ENCODE peak calls at places on chromosome 16, in eight cellular contexts. W, B, P, H, T, V, C and J are unnamed samples. For H3K27me3, the result is how much of the 10 kb centered on the place peaks cover.

GRCh38 chr16:49382916-49383315 is 9.3 kb downstream of the C16orf78 start:
- DNase-seq in B (no peak), T (peak), P (no peak), W (no peak), H (no peak), V (no peak), C (no peak), J (no peak)

GRCh38 chr16:1538804-1539520 is 5.5 kb downstream of the TMEM204 start:
- DNase-seq in H (no peak), P (no peak), V (no peak), T (no peak), W (peak), B (no peak), C (no peak), J (no peak)

GRCh38 chr16:4136229-4136813 is 20.1 kb upstream of the ADCY9 start:
- DNase-seq in P (no peak), B (no peak), W (peak), T (peak), H (peak), V (peak), C (no peak), J (no peak)

GRCh38 chr16:82027629-82028035 is 7.4 kb upstream of the HSD17B2 start:
- DNase-seq in P (no peak), W (no peak), V (peak), H (no peak), C (no peak), B (no peak), T (no peak), J (no peak)

GRCh38 chr16:28549301-28549899 is 4.3 kb upstream of the SGF29 start:
- DNase-seq in C (no peak), W (no peak), T (peak), P (peak), H (peak), B (no peak), V (peak), J (no peak)

GRCh38 chr16:75745823-75746222 is 19.5 kb upstream of the CPHXL start:
- DNase-seq in V (no peak), B (no peak), W (no peak), H (no peak), T (no peak), C (no peak), P (no peak), J (no peak)

GRCh38 chr16:75695708-75696107 is 5.6 kb downstream of the DUXB start:
- DNase-seq in B (no peak), H (no peak), P (no peak), V (no peak), W (no peak), C (no peak), T (peak), J (no peak)

GRCh38 chr16:26665166-26665939 is 401.4 kb upstream of the C16orf82 start:
- DNase-seq in T (no peak), B (no peak), W (no peak), P (no peak), H (no peak), V (no peak), C (no peak), J (no peak)

GRCh38 chr16:424033-424622 is 1.3 kb upstream of the RAB11FIP3 start:
- DNase-seq in C (peak), B (no peak), H (peak), V (peak), P (peak), T (no peak), W (peak), J (peak)

GRCh38 chr16:89341697-89342694 is 124.5 kb downstream of the ZNF778 start:
- DNase-seq in V (no peak), T (no peak), H (no peak), P (no peak), C (no peak), B (no peak), W (peak), J (no peak)

GRCh38 chr16:11572301-11572995 is 14.3 kb downstream of the LITAF start:
- DNase-seq in V (no peak), W (no peak), H (no peak), T (no peak), B (peak), P (no peak), C (no peak), J (no peak)

GRCh38 chr16:4064950-4065352 is 51.3 kb downstream of the ADCY9 start:
- DNase-seq in P (no peak), V (no peak), T (no peak), H (no peak), B (peak), C (no peak), W (no peak), J (no peak)

GRCh38 chr16:20844588-20844987 is 38.3 kb downstream of the REXO5 start:
- DNase-seq in V (no peak), W (no peak), B (no peak), T (no peak), P (no peak), C (no peak), H (no peak), J (no peak)

GRCh38 chr16:9123871-9124270 is 32.4 kb downstream of the HAPSTR1 start:
- DNase-seq in T (peak), B (no peak), W (no peak), V (peak), C (peak), H (peak), P (no peak), J (no peak)

GRCh38 chr16:83967838-83968482 is at the start of gene NECAB2:
- DNase-seq in B (no peak), W (no peak), V (no peak), P (peak), T (no peak), H (peak), C (peak), J (no peak)

GRCh38 chr16:84266451-84266850 is 26.6 kb upstream of the KCNG4 start:
- DNase-seq in P (peak), W (no peak), T (peak), V (peak), H (peak), B (no peak), C (no peak), J (peak)

GRCh38 chr16:82633964-82634600 is 7.3 kb downstream of the CDH13 start:
- DNase-seq in H (no peak), W (peak), P (peak), T (no peak), B (no peak), V (peak), C (peak), J (peak)

GRCh38 chr16:28473714-28474265 is 1.7 kb upstream of the NPIPB7 start:
- DNase-seq in W (no peak), T (no peak), B (no peak), H (no peak), C (no peak), P (peak), V (no peak), J (peak)

GRCh38 chr16:24844101-24845030 is 1.4 kb upstream of the SLC5A11 start:
- DNase-seq in W (no peak), T (peak), H (no peak), B (no peak), P (no peak), V (peak), C (no peak), J (peak)

GRCh38 chr16:47873434-47873833 is 282.4 kb downstream of the ABCC12 start:
- DNase-seq in T (no peak), H (no peak), W (no peak), B (no peak), P (no peak), C (no peak), V (no peak), J (no peak)
- TF ChIP-seq CTCF in T (peak), H (no peak), W (no peak), B (no peak), P (peak), C (no peak), V (peak), J (no peak)

DNA sequence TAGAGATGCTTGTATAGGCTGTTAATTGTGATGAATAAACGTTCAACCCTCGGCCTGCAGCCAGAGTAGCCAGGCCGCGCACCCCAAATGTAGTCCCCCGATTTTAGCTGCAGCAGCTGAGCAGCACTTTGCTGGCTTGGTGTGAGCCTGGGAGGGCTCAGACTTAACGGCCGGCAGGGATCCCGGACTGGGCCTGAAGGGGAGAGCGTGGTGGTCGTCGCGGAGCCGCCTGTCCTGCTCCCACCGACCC is 11.9 kb downstream of the ZNF629 start:
- DNase-seq in B (no peak), H (no peak), W (no peak), V (no peak), P (no peak), C (no peak), T (no peak), J (no peak)
- H3K27me3 ChIP-seq in B (under half), H (under half), W (under half), V (under half), P (under half), C (under half), T (under half), J (under half)

DNA sequence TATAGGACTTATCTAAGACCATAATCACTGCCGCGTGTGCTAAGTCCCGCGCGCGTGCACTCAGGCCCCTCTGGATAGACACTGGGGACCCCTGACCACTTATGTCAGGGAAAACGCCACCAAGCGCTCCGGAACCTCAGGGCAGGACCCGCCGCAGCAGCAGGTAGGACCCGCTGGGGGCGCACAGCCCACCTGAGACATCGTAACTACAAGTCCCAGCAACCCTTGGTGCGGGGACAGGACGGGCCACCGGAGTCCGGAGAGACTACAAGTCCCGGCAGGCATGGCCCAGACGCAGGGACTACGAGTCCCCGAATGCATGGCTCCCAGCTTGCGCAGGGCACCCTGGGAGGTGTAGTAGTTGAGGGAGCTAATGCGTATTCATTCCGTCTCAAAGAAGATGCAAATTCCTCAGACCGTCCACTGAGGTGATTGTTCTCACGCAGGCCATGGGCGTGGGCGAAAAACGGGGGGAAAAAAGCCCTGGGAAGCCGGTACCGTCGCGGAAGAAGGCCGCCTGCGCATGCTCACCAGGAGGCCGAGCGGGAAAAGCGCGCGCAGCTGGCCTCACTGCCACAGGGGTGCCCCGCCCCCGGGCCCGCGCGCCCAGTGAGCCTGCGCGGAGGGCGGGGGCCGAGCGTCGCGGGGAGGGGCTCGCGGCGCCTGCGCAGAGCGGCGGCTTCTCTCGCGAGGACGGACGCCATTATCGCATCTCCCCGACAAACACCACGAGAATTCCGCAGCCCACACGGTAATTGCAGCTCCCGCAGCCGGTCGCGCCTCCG is at the start of gene BANP:
- DNase-seq in T (peak), B (peak), P (peak), V (peak), C (peak), H (peak), W (peak), J (peak)
- TF ChIP-seq CTCF in T (no peak), B (peak), P (peak), V (peak), C (peak), H (peak), W (peak), J (no peak)

DNA sequence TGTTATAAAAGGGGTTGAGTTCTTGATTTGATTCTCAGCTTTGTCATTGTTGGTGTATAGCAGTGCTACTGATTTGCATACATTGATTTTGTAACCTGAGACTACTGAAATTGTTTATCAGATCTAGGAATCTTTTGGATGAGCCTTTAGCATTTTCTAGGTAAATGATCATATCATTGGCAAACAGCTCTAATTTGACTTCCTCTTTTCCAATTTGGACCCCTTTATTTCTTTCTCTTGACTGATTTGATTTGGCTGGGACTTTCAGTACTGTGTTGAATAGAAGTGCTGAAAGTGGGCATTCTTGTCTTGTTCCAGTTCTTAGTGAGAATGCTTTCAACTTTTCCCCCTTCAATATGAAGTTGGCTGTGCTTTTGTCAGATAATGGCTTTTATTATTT is 45.4 kb downstream of the ITGAM start:
- DNase-seq in P (no peak), W (no peak), T (no peak), C (no peak), H (no peak), V (no peak), B (no peak), J (no peak)
- H3K27me3 ChIP-seq in P (under half), W (under half), T (under half), C (under half), H (under half), V (under half), B (under half), J (under half)